ENCODE peak calls at places on chromosomes 3 and 15, in seven cellular contexts. One of them, this sample, is unnamed.

GRCh38 chr15:33852570-33852969 is 115.7 kb upstream of the CHRM5 start:
- DNase-seq in left cardiac atrium: no peak
- DNase-seq in T-helper 1 cell: no peak
- DNase-seq in lung: no peak
- DNase-seq in AG10803: peak; percentile 60
- DNase-seq in T-helper 2 cell: no peak
- DNase-seq in upper lobe of right lung: no peak
- DNase-seq in this sample: peak; percentile 76

GRCh38 chr3:150497956-150498355 is 48.3 kb downstream of the SERP1 start:
- DNase-seq in T-helper 2 cell: no peak
- DNase-seq in upper lobe of right lung: no peak
- DNase-seq in T-helper 1 cell: no peak
- DNase-seq in left cardiac atrium: no peak
- DNase-seq in lung: no peak
- DNase-seq in AG10803: peak; percentile 44
- DNase-seq in this sample: peak; percentile 59

GRCh38 chr3:9036327-9037112 is 73.2 kb upstream of the RAD18 start:
- DNase-seq in T-helper 2 cell: no peak
- DNase-seq in AG10803: peak; percentile 85
- DNase-seq in lung: peak; percentile 44
- DNase-seq in T-helper 1 cell: no peak
- DNase-seq in upper lobe of right lung: no peak
- DNase-seq in left cardiac atrium: peak; percentile 70
- DNase-seq in this sample: peak; percentile 86

GRCh38 chr3:194184265-194184751 is 48.4 kb downstream of the HES1 start:
- DNase-seq in lung: no peak
- DNase-seq in T-helper 1 cell: no peak
- DNase-seq in upper lobe of right lung: no peak
- DNase-seq in AG10803: no peak
- DNase-seq in left cardiac atrium: no peak
- DNase-seq in T-helper 2 cell: no peak
- DNase-seq in this sample: no peak

GRCh38 chr15:41934843-41935242 is 37.5 kb downstream of the EHD4 start:
- DNase-seq in AG10803: no peak
- DNase-seq in T-helper 1 cell: peak; percentile 72
- DNase-seq in lung: no peak
- DNase-seq in upper lobe of right lung: no peak
- DNase-seq in T-helper 2 cell: peak; percentile 79
- DNase-seq in left cardiac atrium: no peak
- DNase-seq in this sample: no peak

GRCh38 chr3:139520028-139520737 is 19.4 kb downstream of the RBP1 start:
- DNase-seq in lung: no peak
- DNase-seq in AG10803: peak; percentile 5
- DNase-seq in upper lobe of right lung: no peak
- DNase-seq in left cardiac atrium: no peak
- DNase-seq in T-helper 1 cell: no peak
- DNase-seq in T-helper 2 cell: no peak
- DNase-seq in this sample: peak; percentile 44

GRCh38 chr3:129039271-129040038 is 21.1 kb upstream of the GP9 start:
- DNase-seq in upper lobe of right lung: no peak
- DNase-seq in lung: no peak
- DNase-seq in T-helper 1 cell: no peak
- DNase-seq in AG10803: no peak
- DNase-seq in left cardiac atrium: no peak
- DNase-seq in T-helper 2 cell: no peak
- DNase-seq in this sample: no peak

GRCh38 chr15:69958494-69959134 is 139.1 kb downstream of the TLE3 start:
- DNase-seq in upper lobe of right lung: no peak
- DNase-seq in T-helper 2 cell: no peak
- DNase-seq in T-helper 1 cell: no peak
- DNase-seq in lung: no peak
- DNase-seq in left cardiac atrium: no peak
- DNase-seq in AG10803: no peak
- DNase-seq in this sample: peak; percentile 3

GRCh38 chr15:56931674-56932507 is 13.4 kb downstream of the TCF12 start:
- DNase-seq in left cardiac atrium: no peak
- DNase-seq in upper lobe of right lung: no peak
- DNase-seq in T-helper 2 cell: no peak
- DNase-seq in lung: no peak
- DNase-seq in AG10803: no peak
- DNase-seq in T-helper 1 cell: no peak
- DNase-seq in this sample: no peak

GRCh38 chr3:30607032-30607833 is 832 bp downstream of the TGFBR2 start:
- DNase-seq in left cardiac atrium: peak; percentile 83
- DNase-seq in T-helper 1 cell: peak; percentile 55
- DNase-seq in upper lobe of right lung: peak; percentile 86
- DNase-seq in T-helper 2 cell: peak; percentile 63
- DNase-seq in lung: peak; percentile 83
- DNase-seq in AG10803: no peak
- DNase-seq in this sample: peak; percentile 59